ENCODE peak calls at places on chromosomes 4 and X, in six cellular contexts. Q, V, J, S, U and N are unnamed samples.

GRCh38 chr4:124636793-124637192 is 75.7 kb downstream of the ANKRD50 start:
- DNase-seq in Q (no peak), V (no peak), J (no peak), U (no peak), S (peak; percentile 46), N (no peak)

GRCh38 chr4:123696712-123697111 is 300.1 kb downstream of the SPRY1 start:
- DNase-seq in U (peak; percentile 15), V (no peak), J (no peak), S (no peak), Q (no peak), N (no peak)

GRCh38 chr4:142331132-142331531 is 515.0 kb downstream of the INPP4B start:
- DNase-seq in U (no peak), Q (no peak), V (no peak), J (no peak), S (no peak), N (no peak)

GRCh38 chr4:37628977-37629609 is 57.1 kb downstream of the RELL1 start:
- DNase-seq in U (peak; percentile 58), S (peak; percentile 40), J (no peak), V (no peak), Q (no peak), N (no peak)

GRCh38 chr4:6233943-6234342 is 33.6 kb upstream of the JAKMIP1 start:
- DNase-seq in Q (no peak), J (no peak), V (no peak), S (no peak), U (no peak), N (no peak)

GRCh38 chr4:176791591-176792347 is 953 bp downstream of the VEGFC start:
- DNase-seq in U (no peak), J (no peak), Q (no peak), V (peak; percentile 60), S (no peak), N (no peak)

GRCh38 chrX:40037367-40037766 is 60.4 kb downstream of the BCOR start:
- DNase-seq in V (no peak), Q (no peak), S (no peak), U (no peak), J (no peak), N (no peak)

GRCh38 chr4:176949022-176949421 is 156.3 kb upstream of the VEGFC start:
- DNase-seq in V (no peak), Q (no peak), U (no peak), S (peak; percentile 12), J (no peak), N (no peak)

GRCh38 chr4:74449571-74450297 is 4.8 kb downstream of the AREG start:
- DNase-seq in J (no peak), S (no peak), U (no peak), Q (no peak), V (no peak), N (no peak)

GRCh38 chrX:107507744-107508117 is 58.3 kb downstream of the FRMPD3 start:
- DNase-seq in S (no peak), U (no peak), V (no peak), J (no peak), Q (no peak), N (no peak)
- H3K4me3 ChIP-seq in S (no peak overlapping the region), U (no peak overlapping the region), V (no peak overlapping the region), J (no peak overlapping the region), Q (no peak overlapping the region), N (no peak overlapping the region)

GRCh38 chrX:102847362-102847761 is 89.7 kb upstream of the RAB40AL start:
- DNase-seq in S (no peak), V (no peak), Q (no peak), J (no peak), U (no peak), N (no peak)

GRCh38 chrX:102841706-102842003 is 95.4 kb upstream of the RAB40AL start:
- DNase-seq in V (no peak), S (no peak), Q (no peak), J (no peak), U (no peak), N (no peak)

GRCh38 chrX:102840871-102841705 is 96.0 kb upstream of the RAB40AL start:
- DNase-seq in V (no peak), Q (no peak), J (no peak), U (peak; percentile 23), S (no peak), N (no peak)

GRCh38 chrX:102846544-102847236 is 90.4 kb upstream of the RAB40AL start:
- DNase-seq in J (no peak), V (no peak), Q (no peak), U (no peak), S (no peak), N (no peak)

GRCh38 chrX:102845020-102845419 is 92.1 kb upstream of the RAB40AL start:
- DNase-seq in J (no peak), V (no peak), S (no peak), U (no peak), Q (no peak), N (no peak)
- TF ChIP-seq CTCF in J (no peak), V (no peak), S (no peak), U (no peak), Q (no peak), N (no peak)

DNA sequence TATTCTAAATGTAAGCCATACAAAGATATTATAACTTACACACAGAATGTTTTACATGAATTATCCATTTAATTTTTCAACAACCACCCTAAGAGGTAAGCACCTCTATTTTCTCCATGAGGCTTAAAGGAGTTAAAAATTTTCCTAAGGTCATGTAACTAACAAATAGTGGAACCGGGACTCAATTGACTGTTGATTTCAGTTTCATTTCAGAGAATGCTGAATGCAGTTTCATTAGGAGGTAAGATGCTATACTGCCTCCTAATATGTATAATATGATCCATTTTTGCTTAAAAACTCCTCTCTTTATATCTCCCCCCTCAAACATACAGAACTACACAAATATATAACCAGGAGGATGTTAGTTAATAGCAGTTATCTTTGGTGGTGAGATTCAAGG is 29.1 kb downstream of the PHKA1 start:
- DNase-seq in J (no peak), U (no peak), V (no peak), S (no peak), Q (no peak), N (no peak)
- H3K4me3 ChIP-seq in J (no peak overlapping the region), U (no peak overlapping the region), V (no peak overlapping the region), S (no peak overlapping the region), Q (no peak overlapping the region), N (no peak overlapping the region)

DNA sequence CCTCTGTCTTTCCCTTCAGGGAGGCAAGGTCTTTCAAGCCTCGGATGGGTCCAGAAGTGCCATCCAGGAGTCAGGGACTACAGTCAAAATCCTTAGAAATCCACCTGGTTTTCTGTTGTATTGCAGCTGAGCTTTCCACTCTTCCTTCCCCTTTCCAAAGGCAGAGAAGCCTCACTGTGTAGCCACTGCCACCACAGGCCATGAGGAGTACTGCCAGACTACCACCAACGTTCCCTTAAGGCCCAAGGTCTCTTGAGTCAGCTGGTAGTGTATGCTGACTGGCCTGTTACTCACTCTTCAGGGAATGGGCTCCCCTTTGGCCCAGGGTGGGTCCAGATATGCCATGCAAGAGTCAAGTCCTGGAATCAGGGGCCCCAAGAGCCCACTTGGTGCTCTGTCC is 1454.1 kb downstream of the PCDH19 start:
- DNase-seq in J (no peak), V (no peak), S (no peak), Q (no peak), U (peak; percentile 4), N (no peak)
- TF ChIP-seq CTCF in J (no peak), V (no peak), S (no peak), Q (no peak), U (no peak), N (no peak)

DNA sequence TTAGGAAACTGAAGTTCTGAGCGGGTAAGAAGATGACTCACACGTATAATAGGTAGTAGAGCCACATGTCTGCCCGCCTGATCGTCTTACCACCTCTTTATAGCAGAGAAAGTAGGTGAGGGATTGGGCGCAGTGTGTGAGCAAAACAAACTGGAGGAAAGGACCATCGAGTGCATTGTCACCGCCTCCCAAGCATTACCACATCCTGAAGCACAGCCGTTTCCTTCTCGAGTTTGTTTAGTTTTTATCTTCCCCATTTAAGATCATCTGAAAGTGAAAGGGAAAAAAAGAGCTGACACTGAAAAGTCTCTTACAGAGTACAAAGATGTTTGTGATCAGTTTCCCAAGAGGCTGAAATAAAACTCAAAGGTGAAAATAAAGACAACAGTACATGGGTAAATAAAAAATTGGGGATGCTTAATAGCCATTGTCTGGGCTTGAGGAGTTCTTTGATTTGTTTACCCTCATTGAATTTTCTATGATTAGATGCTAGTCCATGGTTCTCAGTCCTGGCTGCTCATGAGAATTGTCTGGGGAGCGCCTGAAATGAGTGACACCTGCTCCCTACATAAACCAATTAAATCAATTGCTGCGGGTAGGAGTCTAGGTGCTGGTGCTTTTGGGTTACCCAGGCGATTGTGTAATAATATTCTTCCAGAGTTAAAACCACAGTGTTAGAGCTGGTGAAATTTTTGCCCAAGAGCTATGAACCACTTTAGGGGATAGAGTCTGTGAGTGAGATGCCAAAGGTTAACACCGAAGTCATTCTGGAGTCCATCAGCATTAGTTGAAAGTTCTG is 15.0 kb downstream of the PDK3 start:
- DNase-seq in U (peak; percentile 83), Q (no peak), V (no peak), S (no peak), J (peak; percentile 51), N (peak; percentile 72)
- H3K4me3 ChIP-seq in U (peak overlapping the region; percentile 51), Q (no peak overlapping the region), V (no peak overlapping the region), S (no peak overlapping the region), J (peak overlapping the region; percentile 12), N (peak overlapping the region; percentile 33)

DNA sequence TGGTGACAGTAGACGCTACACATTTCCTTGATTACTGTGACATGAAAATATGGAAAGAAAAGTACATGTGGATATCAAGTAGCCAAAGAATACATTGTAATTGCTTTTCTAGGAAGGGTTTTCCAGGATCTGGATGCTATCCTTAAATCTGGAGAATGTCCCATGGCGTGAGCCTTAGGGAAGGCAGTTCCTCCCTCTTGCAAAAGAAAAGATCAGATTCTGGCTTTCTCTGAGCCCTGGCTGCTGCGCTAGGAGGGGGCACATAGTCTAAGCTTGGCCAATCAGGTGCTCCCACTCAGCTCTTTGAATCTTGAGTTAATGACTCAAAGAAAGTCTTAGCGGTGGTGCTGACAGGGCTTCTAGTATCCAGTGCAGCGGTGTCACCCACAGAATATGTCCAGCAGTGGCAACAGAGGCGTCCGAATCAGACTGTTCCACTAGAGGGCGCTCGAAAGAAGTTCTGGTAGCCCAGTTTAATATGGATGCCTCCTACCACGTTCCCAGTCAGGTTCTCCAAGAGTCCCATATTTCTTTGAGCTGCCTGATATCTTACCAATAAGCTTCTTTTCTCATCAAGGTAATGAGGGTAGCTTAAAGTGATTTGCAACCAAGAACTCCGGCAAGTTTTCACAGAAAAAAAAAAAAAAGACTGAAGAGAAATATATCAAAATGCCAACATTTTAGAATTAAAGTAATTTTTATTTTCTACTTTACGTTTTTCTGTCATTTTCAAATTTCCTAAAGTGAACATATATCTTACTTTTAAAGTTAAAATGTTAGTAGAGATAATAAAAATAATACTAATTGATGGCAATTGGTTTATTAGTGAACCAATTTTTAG is 213.4 kb upstream of the S100G start:
- DNase-seq in U (peak; percentile 56), Q (peak; percentile 85), S (peak; percentile 28), V (peak; percentile 94), J (peak; percentile 54), N (peak; percentile 2)
- TF ChIP-seq CTCF in U (peak; percentile 42), Q (peak; percentile 44), S (peak; percentile 67), V (peak; percentile 65), J (no peak), N (peak; percentile 64)

GRCh38 chr4:2480649-2481048 is 11.7 kb downstream of the RNF4 start:
- DNase-seq in J (no peak), V (no peak), U (no peak), S (no peak), Q (no peak), N (no peak)

GRCh38 chr4:2483237-2483636 is 14.3 kb downstream of the RNF4 start:
- DNase-seq in Q (no peak), V (no peak), S (no peak), J (no peak), U (no peak), N (no peak)

GRCh38 chr4:2484169-2484568 is 15.3 kb downstream of the RNF4 start:
- DNase-seq in V (no peak), S (no peak), U (peak; percentile 55), Q (no peak), J (no peak), N (no peak)

GRCh38 chr4:2482693-2483092 is 13.8 kb downstream of the RNF4 start:
- DNase-seq in Q (no peak), S (peak; percentile 75), J (peak; percentile 71), V (no peak), U (no peak), N (peak; percentile 61)

GRCh38 chr4:2482192-2482591 is 13.3 kb downstream of the RNF4 start:
- DNase-seq in J (no peak), V (no peak), Q (no peak), U (no peak), S (no peak), N (no peak)
- H3K4me3 ChIP-seq in J (no peak overlapping the region), V (no peak overlapping the region), Q (no peak overlapping the region), U (no peak overlapping the region), S (no peak overlapping the region), N (no peak overlapping the region)